ENCODE peak calls at places on chromosomes 1 and 21, in five cellular contexts. C is astrocyte, U is WERI-Rb-1, E is left ventricle myocardium inferior, L is ovary. X is an unnamed sample. For H3K9me3, the result is how much of the 10 kb centered on the place peaks cover.

GRCh38 chr1:233788687-233789086 is 115.8 kb upstream of the SLC35F3 start:
- DNase-seq in C (no peak), U (no peak), E (no peak), L (no peak), X (no peak)

GRCh38 chr1:2212542-2213491 is 15.3 kb upstream of the SKI start:
- DNase-seq in C (peak), U (no peak), E (peak), L (peak), X (no peak)

GRCh38 chr1:226722901-226723639 is 16.0 kb downstream of the ITPKB start:
- DNase-seq in C (no peak), U (no peak), E (no peak), L (no peak), X (no peak)

GRCh38 chr1:208318150-208318734 is 74.1 kb upstream of the PLXNA2 start:
- DNase-seq in C (no peak), U (no peak), E (no peak), L (no peak), X (no peak)

GRCh38 chr21:43944181-43944633 is 67.9 kb upstream of the TRAPPC10 start:
- DNase-seq in C (no peak), U (no peak), E (no peak), L (no peak), X (no peak)

GRCh38 chr1:83857108-83857507 is 141.8 kb downstream of the TTLL7 start:
- DNase-seq in C (peak), U (no peak), E (no peak), L (no peak), X (no peak)

GRCh38 chr1:79323240-79324025 is 316.9 kb upstream of the ADGRL4 start:
- DNase-seq in C (peak), U (no peak), E (no peak), L (no peak), X (no peak)

GRCh38 chr1:79982218-79982617 is 975.7 kb upstream of the ADGRL4 start:
- DNase-seq in C (peak), U (no peak), E (peak), L (peak), X (no peak)

GRCh38 chr1:88983791-88984552 is 8.5 kb downstream of the KYAT3 start:
- DNase-seq in C (peak), U (no peak), E (no peak), L (no peak), X (no peak)

GRCh38 chr21:38810034-38810825 is 4.5 kb downstream of the ETS2 start:
- DNase-seq in C (no peak), U (no peak), E (no peak), L (no peak), X (no peak)

GRCh38 chr1:109914587-109915240 is 4.1 kb downstream of the CSF1 start:
- DNase-seq in C (no peak), U (no peak), E (no peak), L (no peak), X (no peak)

GRCh38 chr1:227730630-227731151 is 4.4 kb downstream of the JMJD4 start:
- DNase-seq in C (no peak), U (no peak), E (no peak), L (no peak), X (no peak)

GRCh38 chr1:110893908-110894490 is 21.1 kb downstream of the CD53 start:
- DNase-seq in C (no peak), U (no peak), E (no peak), L (no peak), X (no peak)

GRCh38 chr1:92804721-92805169 is 19.8 kb upstream of the EVI5 start:
- DNase-seq in C (peak), U (no peak), E (peak), L (peak), X (no peak)

GRCh38 chr1:155934933-155935590 is 849 bp upstream of the KHDC4 start:
- DNase-seq in C (no peak), U (peak), E (no peak), L (no peak), X (no peak)

GRCh38 chr1:236489710-236490377 is 33.9 kb upstream of the LGALS8 start:
- DNase-seq in C (peak), U (peak), E (no peak), L (no peak), X (no peak)

GRCh38 chr1:64965239-64966157 is 851 bp downstream of the JAK1 start:
- DNase-seq in C (peak), U (peak), E (peak), L (peak), X (peak)

GRCh38 chr1:67339623-67340343 is 32.1 kb downstream of the IL12RB2 start:
- DNase-seq in C (peak), U (no peak), E (no peak), L (no peak), X (no peak)

GRCh38 chr1:240732390-240732789 is 120.4 kb upstream of the GREM2 start:
- DNase-seq in C (peak), U (no peak), E (no peak), L (no peak), X (no peak)

GRCh38 chr1:109726007-109726406 is 14.0 kb downstream of the GSTM5 start:
- DNase-seq in C (no peak), U (no peak), E (no peak), L (no peak), X (no peak)

GRCh38 chr1:59738591-59739015 is 76.1 kb upstream of the HOOK1 start:
- DNase-seq in C (peak), U (no peak), E (no peak), L (no peak), X (no peak)

GRCh38 chr1:15584489-15585363 is at the start of gene AGMAT:
- DNase-seq in C (no peak), U (peak), E (peak), L (peak), X (no peak)

GRCh38 chr1:243349128-243349527 is 93.3 kb downstream of the SDCCAG8 start:
- DNase-seq in C (no peak), U (no peak), E (no peak), L (no peak), X (no peak)

GRCh38 chr1:167456926-167457325 is 61.4 kb downstream of the CD247 start:
- DNase-seq in C (no peak), U (no peak), E (no peak), L (no peak), X (no peak)

DNA sequence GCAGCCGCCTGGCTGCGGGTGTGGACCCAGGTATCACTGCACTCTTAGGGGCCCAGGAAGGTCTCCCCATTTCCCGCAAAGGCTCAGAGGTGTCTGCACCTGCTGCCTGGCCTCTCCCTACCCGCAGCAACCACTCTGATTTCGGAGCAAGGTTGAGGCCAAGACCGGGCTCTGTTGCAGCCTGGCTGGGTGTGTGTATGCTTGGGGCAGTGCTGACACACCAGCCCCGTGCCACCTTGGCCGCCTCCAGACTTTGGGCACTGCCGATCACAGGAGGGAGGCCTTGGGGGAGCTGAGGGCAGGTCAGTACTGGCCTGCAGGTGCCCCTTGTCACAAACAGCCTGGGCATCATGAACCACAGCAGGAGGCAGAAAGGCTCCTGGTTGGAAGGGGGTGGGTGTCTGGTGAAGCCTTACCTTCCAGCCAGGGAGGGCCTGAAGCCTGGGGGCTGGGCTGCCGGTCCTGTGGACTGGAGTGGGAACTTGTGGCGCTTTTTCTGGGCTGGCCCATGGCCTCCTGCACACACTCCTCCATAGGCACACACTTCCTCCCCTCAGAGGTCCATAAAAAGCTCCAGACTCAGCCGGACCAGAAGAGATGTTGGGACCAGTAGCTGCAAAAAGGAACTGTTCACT is 519.5 kb downstream of the RWDD3 start:
- DNase-seq in C (no peak), U (no peak), E (no peak), L (no peak), X (no peak)
- H3K9me3 ChIP-seq in C (under half), U (under half), E (half or more), L (under half), X (under half)

GRCh38 chr1:231413749-231414082 is 8.4 kb downstream of the EGLN1 start:
- DNase-seq in C (no peak), U (no peak), E (no peak), L (no peak), X (no peak)
- H3K4me3 ChIP-seq in C (no peak), U (no peak), E (peak), L (no peak), X (no peak)

DNA sequence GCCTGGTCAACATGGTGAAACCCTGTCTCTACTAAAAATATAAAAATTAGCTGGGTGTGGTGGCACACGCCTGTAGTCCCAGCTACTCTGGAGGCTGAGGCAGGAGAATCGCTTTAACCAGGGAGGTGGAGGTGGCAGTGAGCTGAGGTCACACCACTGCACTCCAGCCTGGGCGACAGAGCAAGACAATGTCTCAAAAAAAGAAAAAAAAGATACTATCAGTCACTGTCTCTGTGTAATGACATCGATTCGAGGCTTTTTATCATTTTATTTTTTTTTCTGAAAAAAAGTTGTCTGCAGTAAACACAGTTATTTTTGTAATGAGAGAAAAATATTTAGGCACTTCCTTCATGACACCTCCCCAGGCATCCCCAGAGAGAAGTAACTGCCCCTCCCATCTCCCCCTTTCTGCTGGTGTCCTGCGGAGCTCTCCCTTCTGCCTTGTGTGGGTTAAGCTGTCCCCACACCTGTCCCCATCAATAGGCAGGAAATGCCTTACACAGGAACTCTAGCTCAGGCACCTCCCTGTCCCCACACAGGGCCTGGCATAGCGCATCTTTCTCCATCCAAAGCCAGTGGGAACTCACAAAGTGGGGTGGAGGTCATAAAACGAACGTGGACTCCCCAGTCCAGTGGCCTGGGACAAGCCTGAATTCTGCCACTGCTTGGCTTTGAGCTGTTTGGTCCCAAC is 132.0 kb downstream of the SYF2 start:
- DNase-seq in C (no peak), U (no peak), E (no peak), L (no peak), X (no peak)
- H3K9me3 ChIP-seq in C (under half), U (under half), E (under half), L (under half), X (under half)

DNA sequence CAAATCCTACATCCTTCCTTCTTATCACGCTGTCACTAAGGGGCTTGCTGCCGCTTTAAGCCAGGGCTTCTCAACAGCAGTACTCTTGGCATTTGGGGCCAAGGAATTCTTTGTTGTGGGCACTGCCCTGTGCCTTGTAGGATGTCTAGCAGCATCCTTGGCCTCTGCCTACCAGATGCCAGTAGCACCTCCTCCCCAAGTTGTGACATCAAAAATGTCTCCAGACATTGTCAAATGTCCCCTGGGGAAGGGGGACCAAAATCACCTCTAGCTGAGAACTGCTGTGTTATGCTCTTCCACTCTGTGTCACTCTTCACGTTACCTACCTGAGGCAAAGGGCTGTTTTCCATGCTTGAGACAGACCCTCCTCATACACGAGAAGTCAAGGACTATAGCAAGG is 400.3 kb upstream of the POU3F1 start:
- DNase-seq in C (no peak), U (no peak), E (no peak), L (no peak), X (no peak)
- H3K4me3 ChIP-seq in C (no peak), U (no peak), E (no peak), L (no peak), X (no peak)

DNA sequence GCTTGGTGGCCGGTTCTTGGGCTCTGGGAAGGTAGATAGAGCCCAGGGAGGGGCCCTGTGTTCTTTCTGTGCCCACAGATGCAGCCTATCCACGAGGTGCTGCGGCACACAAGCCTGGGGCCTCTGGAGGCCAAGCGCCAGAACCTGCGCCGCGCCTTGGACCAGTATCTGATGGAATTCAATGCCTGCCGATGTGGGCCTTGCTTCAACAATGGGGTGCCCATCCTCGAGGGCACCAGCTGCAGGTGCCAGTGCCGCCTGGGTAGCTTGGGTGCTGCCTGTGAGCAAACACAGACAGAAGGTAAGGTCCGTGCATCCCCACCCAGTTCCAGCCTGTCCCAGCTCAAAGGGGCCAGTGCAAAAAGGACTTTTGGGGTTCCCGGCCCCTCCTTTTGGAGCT is 53.5 kb downstream of the C8B start:
- DNase-seq in C (no peak), U (no peak), E (no peak), L (no peak), X (no peak)
- H3K9me3 ChIP-seq in C (under half), U (under half), E (under half), L (under half), X (under half)

DNA sequence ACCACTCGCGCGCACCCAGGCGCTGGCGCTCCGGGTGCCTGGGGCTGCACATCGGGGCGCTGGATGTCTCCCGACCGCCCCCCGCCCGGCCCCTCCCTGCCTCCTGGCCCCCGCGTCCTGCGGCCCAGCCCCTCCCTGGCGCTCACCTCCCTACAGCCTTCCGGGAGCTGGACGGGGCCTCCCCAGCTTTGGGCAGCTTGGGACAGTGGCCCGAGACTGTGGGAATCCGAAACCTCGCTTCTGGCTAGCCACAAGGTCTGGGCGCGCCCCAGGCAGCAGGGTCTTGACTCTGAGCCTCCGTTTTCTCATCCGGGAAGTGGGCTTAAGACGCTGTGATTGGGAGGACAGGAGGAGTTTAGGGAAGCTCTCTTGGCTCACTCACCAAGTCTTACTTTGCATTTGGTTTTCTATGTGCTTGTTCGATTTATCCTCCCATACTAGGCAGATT is 713 bp upstream of the WNT4 start:
- DNase-seq in C (no peak), U (no peak), E (no peak), L (no peak), X (no peak)
- H3K4me3 ChIP-seq in C (no peak), U (no peak), E (peak), L (peak), X (peak)